ENCODE peak calls at places on chromosomes 12 and 14, in four cellular contexts. One of them, this sample, is unnamed.

GRCh38 chr12:1083888-1084262 is 92.9 kb downstream of the ERC1 start:
- DNase-seq in HepG2: peak; percentile 28
- DNase-seq in K562: no peak
- DNase-seq in GM12878: no peak
- DNase-seq in this sample: peak; percentile 62

GRCh38 chr12:21775130-21775920 is 819 bp upstream of the KCNJ8 start:
- DNase-seq in HepG2: no peak
- DNase-seq in K562: no peak
- DNase-seq in GM12878: no peak
- DNase-seq in this sample: peak; percentile 10

GRCh38 chr12:5344131-5344530 is 87.8 kb upstream of the NTF3 start:
- DNase-seq in HepG2: no peak
- DNase-seq in K562: no peak
- DNase-seq in GM12878: no peak
- DNase-seq in this sample: no peak

GRCh38 chr12:122057769-122058168 is 20.8 kb upstream of the MLXIP start:
- DNase-seq in HepG2: no peak
- DNase-seq in GM12878: no peak
- DNase-seq in K562: no peak
- DNase-seq in this sample: no peak

GRCh38 chr12:63294327-63294632 is 143.3 kb upstream of the AVPR1A start:
- DNase-seq in GM12878: no peak
- DNase-seq in K562: no peak
- DNase-seq in HepG2: peak; percentile 76
- DNase-seq in this sample: no peak

GRCh38 chr12:56257491-56258067 is 605 bp downstream of the ANKRD52 start:
- DNase-seq in GM12878: no peak
- DNase-seq in K562: peak; percentile 60
- DNase-seq in HepG2: peak; percentile 36
- DNase-seq in this sample: peak; percentile 81

GRCh38 chr14:106844608-106845285 is 1318.4 kb downstream of the TMEM121 start:
- DNase-seq in HepG2: peak; percentile 44
- DNase-seq in K562: no peak
- DNase-seq in GM12878: no peak
- DNase-seq in this sample: peak; percentile 58

GRCh38 chr14:75186953-75187352 is 10.5 kb upstream of the TMED10 start:
- DNase-seq in K562: no peak
- DNase-seq in GM12878: no peak
- DNase-seq in HepG2: no peak
- DNase-seq in this sample: no peak

GRCh38 chr12:79203103-79203502 is 338.5 kb downstream of the SYT1 start:
- DNase-seq in K562: no peak
- DNase-seq in GM12878: no peak
- DNase-seq in HepG2: no peak
- DNase-seq in this sample: no peak

GRCh38 chr12:90909069-90909676 is 45.8 kb downstream of the CCER1 start:
- DNase-seq in GM12878: no peak
- DNase-seq in HepG2: peak; percentile 6
- DNase-seq in K562: no peak
- DNase-seq in this sample: peak; percentile 17

GRCh38 chr12:20050166-20050565 is 318.2 kb upstream of the PDE3A start:
- DNase-seq in GM12878: no peak
- DNase-seq in K562: no peak
- DNase-seq in HepG2: no peak
- DNase-seq in this sample: no peak

GRCh38 chr12:131598717-131599116 is 112.2 kb upstream of the SFSWAP start:
- DNase-seq in GM12878: no peak
- DNase-seq in HepG2: no peak
- DNase-seq in K562: peak; percentile 64
- DNase-seq in this sample: no peak

GRCh38 chr14:55713496-55713895 is 133.5 kb downstream of the KTN1 start:
- DNase-seq in K562: no peak
- DNase-seq in HepG2: no peak
- DNase-seq in GM12878: no peak
- DNase-seq in this sample: no peak

GRCh38 chr12:41188058-41188840 is at the start of gene PDZRN4:
- DNase-seq in GM12878: no peak
- DNase-seq in HepG2: no peak
- DNase-seq in K562: no peak
- DNase-seq in this sample: peak; percentile 82

GRCh38 chr12:74903522-74903921 is 306.1 kb downstream of the KCNC2 start:
- DNase-seq in GM12878: no peak
- DNase-seq in HepG2: peak; percentile 9
- DNase-seq in K562: no peak
- DNase-seq in this sample: no peak

GRCh38 chr12:128797119-128798118 is 26.3 kb downstream of the SLC15A4 start:
- DNase-seq in K562: no peak
- DNase-seq in GM12878: no peak
- DNase-seq in HepG2: no peak
- DNase-seq in this sample: no peak

DNA sequence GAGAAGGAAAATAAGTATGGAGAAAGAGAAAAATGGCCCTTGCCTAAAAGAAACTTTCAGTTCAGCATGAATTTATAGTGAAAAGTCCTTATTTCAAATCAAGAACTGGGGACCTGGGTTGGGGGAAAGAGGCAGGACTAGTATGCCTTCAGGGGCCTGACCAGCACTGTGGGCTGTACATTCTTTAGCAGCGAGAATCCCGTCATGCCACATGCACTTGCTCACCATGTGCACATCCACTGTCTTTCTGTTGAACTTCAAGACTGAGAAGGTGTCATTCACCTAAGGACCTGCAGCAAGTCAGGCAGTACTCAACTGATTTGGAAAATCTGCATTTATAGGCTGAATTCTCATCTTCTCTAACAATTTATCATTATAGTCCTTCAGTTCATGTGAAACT is 50.2 kb downstream of the RAB35 start:
- DNase-seq in GM12878: no peak
- DNase-seq in K562: no peak
- DNase-seq in HepG2: no peak
- DNase-seq in this sample: no peak
- TF ChIP-seq NFIC in GM12878: no peak
- TF ChIP-seq NFIC in K562: no peak
- TF ChIP-seq NFIC in HepG2: no peak
- TF ChIP-seq NFIC in this sample: no peak

GRCh38 chr14:68464716-68465115 is 328.2 kb downstream of the ZFP36L1 start:
- DNase-seq in GM12878: no peak
- DNase-seq in HepG2: no peak
- DNase-seq in K562: no peak
- DNase-seq in this sample: no peak
- TF ChIP-seq NFIC in GM12878: no peak
- TF ChIP-seq NFIC in HepG2: no peak
- TF ChIP-seq NFIC in K562: no peak
- TF ChIP-seq NFIC in this sample: peak; percentile 95

GRCh38 chr12:16359512-16360491 is 12.4 kb downstream of the MGST1 start:
- DNase-seq in K562: peak; percentile 53
- DNase-seq in HepG2: peak; percentile 56
- DNase-seq in GM12878: no peak
- DNase-seq in this sample: peak; percentile 52
- TF ChIP-seq NFIC in K562: no peak
- TF ChIP-seq NFIC in HepG2: no peak
- TF ChIP-seq NFIC in GM12878: no peak
- TF ChIP-seq NFIC in this sample: no peak

DNA sequence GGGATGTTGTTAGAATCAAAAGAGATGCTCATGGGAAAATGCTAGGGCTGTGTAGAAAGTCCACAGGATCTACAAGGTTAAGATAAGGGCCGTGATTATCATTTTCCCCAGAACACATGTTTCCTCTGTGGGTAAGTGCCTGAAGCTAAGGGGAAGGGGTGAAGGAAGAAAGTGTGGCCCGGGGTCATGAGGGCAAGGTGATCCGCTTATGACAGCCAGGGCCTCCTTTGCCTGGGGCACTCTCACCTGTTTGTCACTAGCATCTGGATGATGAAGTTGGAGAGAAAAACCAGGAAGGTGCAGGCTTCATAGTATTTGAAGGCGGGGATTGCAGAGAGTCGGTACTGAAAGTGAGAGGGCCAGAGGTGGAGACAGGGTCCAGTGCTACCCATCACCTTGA is 9.7 kb downstream of the ADCY4 start:
- DNase-seq in GM12878: no peak
- DNase-seq in HepG2: no peak
- DNase-seq in K562: no peak
- DNase-seq in this sample: no peak
- TF ChIP-seq NFIC in GM12878: no peak
- TF ChIP-seq NFIC in HepG2: no peak
- TF ChIP-seq NFIC in K562: no peak
- TF ChIP-seq NFIC in this sample: no peak

DNA sequence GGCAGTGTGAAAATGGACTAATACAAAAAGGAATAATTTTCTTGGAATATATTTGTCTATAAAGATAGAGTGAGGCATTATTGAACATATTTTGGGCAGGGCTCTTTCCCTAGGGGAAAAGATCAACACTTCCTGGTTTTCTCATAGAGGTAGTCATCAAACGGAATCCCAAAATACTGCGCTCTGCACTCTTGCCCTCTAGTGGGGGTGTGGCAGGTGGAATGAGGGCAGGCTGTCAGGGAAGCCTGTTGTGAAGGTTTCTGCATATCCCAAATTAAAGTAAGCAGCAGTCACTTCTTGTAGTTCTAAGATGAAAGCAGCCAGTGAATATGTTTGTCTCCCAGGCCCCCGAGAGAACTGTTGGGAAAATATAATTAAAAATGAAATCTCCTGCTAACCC is 666.8 kb upstream of the TMEM132C start:
- DNase-seq in K562: no peak
- DNase-seq in GM12878: no peak
- DNase-seq in HepG2: no peak
- DNase-seq in this sample: no peak
- TF ChIP-seq NFIC in K562: no peak
- TF ChIP-seq NFIC in GM12878: no peak
- TF ChIP-seq NFIC in HepG2: no peak
- TF ChIP-seq NFIC in this sample: no peak

GRCh38 chr12:81811066-81811777 is 52.1 kb upstream of the PPFIA2 start:
- DNase-seq in HepG2: no peak
- DNase-seq in K562: no peak
- DNase-seq in GM12878: no peak
- DNase-seq in this sample: no peak
- TF ChIP-seq NFIC in HepG2: no peak
- TF ChIP-seq NFIC in K562: no peak
- TF ChIP-seq NFIC in GM12878: no peak
- TF ChIP-seq NFIC in this sample: no peak

This sample was measured in SK-N-SH.